ENCODE peak calls at places on chromosomes 11 and 22, in seven cellular contexts. Q is H9, Y is NB4, G is germinal center, R is HuH-7, F is M059J, Z is Kasumi-1. A is an unnamed sample.

GRCh38 chr11:102934735-102935134 is 20.8 kb downstream of the MMP13 start:
- DNase-seq in Q (no peak), Y (no peak), G (no peak), R (no peak), F (no peak), Z (no peak), A (no peak)

GRCh38 chr11:118619444-118620205 is 12.2 kb downstream of the PHLDB1 start:
- DNase-seq in Q (no peak), Y (peak; percentile 63), G (no peak), R (no peak), F (peak; percentile 98), Z (peak; percentile 85), A (no peak)

GRCh38 chr22:27933186-27933983 is 14.3 kb upstream of the PITPNB start:
- DNase-seq in Q (no peak), Y (no peak), G (no peak), R (no peak), F (no peak), Z (no peak), A (no peak)

GRCh38 chr11:19242184-19242932 is 1.6 kb upstream of the E2F8 start:
- DNase-seq in Q (peak; percentile 49), Y (peak; percentile 27), G (peak; percentile 21), R (no peak), F (no peak), Z (no peak), A (peak; percentile 50)

GRCh38 chr11:108199446-108200321 is 22.8 kb downstream of the NPAT start:
- DNase-seq in Q (no peak), Y (peak; percentile 63), G (peak; percentile 63), R (no peak), F (peak; percentile 47), Z (no peak), A (no peak)

GRCh38 chr11:19849107-19849789 is 136.6 kb downstream of the NAV2 start:
- DNase-seq in Q (no peak), Y (no peak), G (no peak), R (no peak), F (no peak), Z (no peak), A (no peak)

GRCh38 chr22:49573109-49573765 is 254.4 kb downstream of the BRD1 start:
- DNase-seq in Q (peak; percentile 12), Y (no peak), G (no peak), R (no peak), F (no peak), Z (no peak), A (no peak)

GRCh38 chr22:24176630-24177029 is 4.7 kb upstream of the SUSD2 start:
- DNase-seq in Q (no peak), Y (no peak), G (no peak), R (no peak), F (no peak), Z (no peak), A (no peak)

GRCh38 chr22:47297261-47298016 is 535.0 kb downstream of the TBC1D22A start:
- DNase-seq in Q (no peak), Y (no peak), G (no peak), R (no peak), F (no peak), Z (no peak), A (no peak)

GRCh38 chr11:69539416-69540117 is 58.1 kb downstream of the LINC01488 start:
- DNase-seq in Q (no peak), Y (peak; percentile 50), G (no peak), R (no peak), F (no peak), Z (peak; percentile 27), A (no peak)

GRCh38 chr22:38465673-38466490 is 2.0 kb upstream of the KDELR3 start:
- DNase-seq in Q (no peak), Y (no peak), G (no peak), R (no peak), F (no peak), Z (no peak), A (no peak)

GRCh38 chr22:42317691-42318547 is 47.5 kb upstream of the TCF20 start:
- DNase-seq in Q (no peak), Y (no peak), G (no peak), R (no peak), F (no peak), Z (no peak), A (no peak)